ENCODE peak calls at places on chromosomes 4 and X, in nine cellular contexts. F, R, K, C, V, M, T, W and J are unnamed samples.

GRCh38 chr4:77336411-77337142 is 179.6 kb downstream of the CCNG2 start:
- DNase-seq in F (no peak), R (no peak), K (no peak), C (no peak), V (no peak), M (no peak), T (no peak), W (no peak), J (no peak)

GRCh38 chr4:100849319-100849718 is 331.5 kb upstream of the EMCN start:
- DNase-seq in F (no peak), R (no peak), K (no peak), C (no peak), V (no peak), M (no peak), T (no peak), W (no peak), J (no peak)

GRCh38 chr4:17762705-17763104 is 18.7 kb downstream of the FAM184B start:
- DNase-seq in F (no peak), R (no peak), K (no peak), C (peak; percentile 58), V (no peak), M (no peak), T (no peak), W (no peak), J (peak; percentile 16)

GRCh38 chr4:47075919-47076318 is 44.6 kb downstream of the GABRB1 start:
- DNase-seq in F (no peak), R (no peak), K (no peak), C (no peak), V (no peak), M (no peak), T (no peak), W (no peak), J (no peak)

GRCh38 chr4:138831943-138832342 is 183.6 kb upstream of the NOCT start:
- DNase-seq in F (no peak), R (no peak), K (no peak), C (no peak), V (no peak), M (no peak), T (no peak), W (no peak), J (no peak)

GRCh38 chr4:107255114-107255513 is 219.0 kb upstream of the DKK2 start:
- DNase-seq in F (no peak), R (no peak), K (no peak), C (no peak), V (no peak), M (no peak), T (no peak), W (no peak), J (no peak)

GRCh38 chr4:79213702-79214101 is 112.2 kb downstream of the NAA11 start:
- DNase-seq in F (no peak), R (no peak), K (no peak), C (no peak), V (no peak), M (no peak), T (no peak), W (no peak), J (no peak)

GRCh38 chrX:124488412-124489161 is 142.2 kb downstream of the SH2D1A start:
- DNase-seq in F (no peak), R (no peak), K (no peak), C (no peak), V (no peak), M (no peak), T (no peak), W (no peak), J (no peak)

GRCh38 chrX:15853586-15854079 is 980 bp downstream of the AP1S2 start:
- DNase-seq in F (no peak), R (no peak), K (no peak), C (no peak), V (no peak), M (no peak), T (no peak), W (no peak), J (peak; percentile 27)

GRCh38 chrX:15854080-15854655 is 445 bp downstream of the AP1S2 start:
- DNase-seq in F (peak; percentile 48), R (peak; percentile 57), K (peak; percentile 38), C (no peak), V (peak; percentile 21), M (peak; percentile 48), T (peak; percentile 58), W (peak; percentile 56), J (peak; percentile 54)

GRCh38 chrX:15854712-15855561 is at the start of gene AP1S2:
- DNase-seq in F (peak; percentile 90), R (peak; percentile 91), K (peak; percentile 96), C (peak; percentile 92), V (peak; percentile 91), M (peak; percentile 93), T (peak; percentile 94), W (peak; percentile 95), J (peak; percentile 88)

GRCh38 chrX:15855562-15856256 is 1.1 kb upstream of the AP1S2 start:
- DNase-seq in F (no peak), R (no peak), K (no peak), C (no peak), V (peak; percentile 12), M (no peak), T (no peak), W (no peak), J (no peak)

DNA sequence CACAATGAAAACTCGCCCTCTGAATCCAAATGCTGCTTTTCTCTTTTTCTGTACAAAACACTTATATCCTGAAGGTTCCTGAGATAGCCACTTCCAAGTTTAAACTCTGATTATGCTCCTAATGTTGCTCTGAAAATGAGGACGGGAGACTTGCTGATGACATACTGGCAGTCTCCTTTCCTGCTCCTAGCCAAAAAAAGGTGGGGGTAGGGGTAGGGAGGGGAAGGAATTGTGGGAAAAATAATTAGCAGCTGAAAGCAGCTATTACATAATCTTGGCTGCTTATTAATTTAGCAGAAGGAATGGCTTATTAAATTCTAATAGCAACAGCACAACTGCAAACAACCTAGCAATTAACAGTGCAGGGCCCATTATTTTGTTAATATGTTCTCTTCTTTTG is 2.0 kb upstream of the AP1S2 start:
- DNase-seq in F (no peak), R (no peak), K (no peak), C (no peak), V (no peak), M (no peak), T (no peak), W (no peak), J (no peak)
- H3K4me3 ChIP-seq in F (no peak overlapping the region), R (peak overlapping the region; percentile 79), K (no peak overlapping the region), C (no peak overlapping the region), V (no peak overlapping the region), M (no peak overlapping the region), T (no peak overlapping the region), W (no peak overlapping the region), J (no peak overlapping the region)

GRCh38 chr4:118894034-118894433 is 5.4 kb downstream of the SYNPO2 start:
- DNase-seq in F (no peak), R (no peak), K (no peak), C (no peak), V (no peak), M (no peak), T (no peak), W (no peak), J (no peak)

GRCh38 chr4:118898221-118898620 is 9.6 kb downstream of the SYNPO2 start:
- DNase-seq in F (no peak), R (no peak), K (no peak), C (no peak), V (no peak), M (no peak), T (no peak), W (no peak), J (no peak)

GRCh38 chr4:118904418-118904817 is 15.8 kb downstream of the SYNPO2 start:
- DNase-seq in F (peak; percentile 29), R (no peak), K (no peak), C (no peak), V (no peak), M (no peak), T (no peak), W (peak; percentile 65), J (no peak)

DNA sequence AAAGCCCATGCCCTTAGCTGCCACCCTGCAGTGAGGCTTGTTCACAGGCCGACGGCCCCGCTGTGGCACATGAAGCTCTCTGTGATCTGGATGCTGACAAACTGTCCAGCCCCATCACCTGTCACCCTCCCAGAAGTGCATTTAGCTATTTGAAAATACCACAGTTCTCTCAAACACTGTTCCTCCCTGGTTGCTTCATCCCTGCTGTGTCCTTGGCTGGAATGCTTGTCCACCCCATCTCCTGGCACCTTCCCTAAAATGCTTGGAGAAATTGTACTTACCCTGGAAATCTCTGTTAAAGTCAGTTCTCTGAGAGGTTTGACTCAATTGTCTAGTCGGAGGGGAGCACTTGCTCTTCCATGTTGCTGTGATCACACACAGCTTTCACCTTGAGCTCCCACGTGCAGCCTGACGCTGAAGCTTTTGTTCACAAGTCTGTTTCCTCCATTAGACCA is 10.1 kb downstream of the SYNPO2 start:
- DNase-seq in F (peak; percentile 54), R (peak; percentile 74), K (no peak), C (no peak), V (no peak), M (peak; percentile 50), T (no peak), W (peak; percentile 68), J (no peak)
- H3K27ac ChIP-seq in F (peak overlapping the region; percentile 93), R (peak overlapping the region; percentile 88), K (peak overlapping the region; percentile 47), C (no peak overlapping the region), V (no peak overlapping the region), M (peak overlapping the region; percentile 63), T (no peak overlapping the region), W (peak overlapping the region; percentile 89), J (no peak overlapping the region)

DNA sequence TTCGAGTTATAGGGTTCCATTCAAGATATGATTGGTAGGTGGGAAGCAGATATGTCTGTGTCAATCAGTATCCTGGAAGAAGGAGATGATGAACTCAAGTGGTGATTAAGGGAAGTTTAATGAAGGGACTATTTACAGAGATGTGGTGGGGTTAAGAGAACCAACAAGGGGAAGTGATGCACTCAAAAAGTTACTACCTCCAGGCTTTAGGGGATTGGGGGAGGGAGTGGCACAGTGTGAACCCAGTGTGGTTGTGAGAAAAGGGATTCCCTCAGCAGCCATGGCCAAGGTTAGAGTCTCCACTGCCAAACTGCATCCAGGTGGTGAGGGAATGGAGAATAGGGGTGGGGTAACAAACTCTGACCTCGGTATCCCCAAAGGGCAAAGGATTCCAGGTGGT is 27.9 kb downstream of the PKD2 start:
- DNase-seq in F (no peak), R (no peak), K (no peak), C (no peak), V (no peak), M (no peak), T (no peak), W (no peak), J (no peak)
- H3K36me3 ChIP-seq in F (peaks cover 40% of the 10 kb centered on the region), R (peaks cover 57% of the 10 kb centered on the region), K (peaks cover 27% of the 10 kb centered on the region), C (peaks cover 36% of the 10 kb centered on the region), V (peaks cover 3% of the 10 kb centered on the region), M (peaks cover 26% of the 10 kb centered on the region), T (peaks cover 25% of the 10 kb centered on the region), W (no peaks in the 10 kb centered on the region), J (peaks cover 25% of the 10 kb centered on the region)

DNA sequence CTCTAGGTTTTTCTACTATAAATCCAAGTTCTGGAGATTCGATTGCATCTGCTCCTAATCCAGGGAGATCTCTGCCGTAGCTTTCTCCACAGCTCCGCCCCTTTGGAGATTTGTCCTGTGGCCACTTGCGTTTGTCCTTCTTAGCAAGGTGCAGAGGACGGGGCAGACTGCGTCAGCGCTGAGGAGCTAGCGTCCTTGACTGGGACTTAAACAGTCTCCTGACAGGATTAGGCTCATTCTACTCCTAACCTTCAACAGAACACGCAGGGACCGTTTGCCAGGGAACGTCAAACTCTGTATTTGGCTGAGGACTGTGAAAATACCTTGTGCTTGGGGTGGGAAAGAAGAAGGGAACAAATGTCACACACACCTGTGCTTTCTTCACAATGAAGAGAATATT is 38.6 kb downstream of the SORBS2 start:
- DNase-seq in F (peak; percentile 46), R (peak; percentile 40), K (peak; percentile 66), C (no peak), V (peak; percentile 57), M (peak; percentile 45), T (peak; percentile 86), W (peak; percentile 20), J (no peak)
- H3K4me3 ChIP-seq in F (peak overlapping the region; percentile 44), R (peak overlapping the region; percentile 65), K (peak overlapping the region; percentile 25), C (no peak overlapping the region), V (peak overlapping the region; percentile 22), M (peak overlapping the region; percentile 49), T (peak overlapping the region; percentile 48), W (no peak overlapping the region), J (no peak overlapping the region)